ENCODE peak calls at places on chromosomes 4 and X, in seven cellular contexts. F is SK-N-SH, R is K562, Q is HepG2, C is H1, G is HCT116, O is GM12878. M is an unnamed sample.

GRCh38 chr4:112371361-112371760 is 74.2 kb downstream of the ALPK1 start:
- DNase-seq in F (no peak), R (no peak), Q (no peak), C (no peak), G (no peak), O (no peak), M (no peak)

GRCh38 chr4:120443111-120443510 is 376.5 kb upstream of the MAD2L1 start:
- DNase-seq in F (no peak), R (no peak), Q (no peak), C (no peak), G (no peak), O (no peak), M (no peak)

GRCh38 chr4:169663894-169664293 is 43.5 kb downstream of the CLCN3 start:
- DNase-seq in F (no peak), R (no peak), Q (peak), C (no peak), G (no peak), O (no peak), M (no peak)

GRCh38 chr4:54840992-54841768 is 183.4 kb downstream of the KIT start:
- DNase-seq in F (peak), R (peak), Q (no peak), C (no peak), G (no peak), O (no peak), M (no peak)

GRCh38 chrX:24506082-24506481 is 41.0 kb downstream of the PDK3 start:
- DNase-seq in F (no peak), R (peak), Q (no peak), C (no peak), G (no peak), O (peak), M (no peak)

GRCh38 chrX:2933125-2933900 is 4.2 kb upstream of the ARSD start:
- DNase-seq in F (no peak), R (no peak), Q (no peak), C (no peak), G (no peak), O (no peak), M (no peak)

GRCh38 chrX:18722500-18723071 is 15.1 kb downstream of the PPEF1 start:
- DNase-seq in F (no peak), R (no peak), Q (no peak), C (no peak), G (no peak), O (no peak), M (no peak)

GRCh38 chr4:152165851-152166250 is 370.0 kb downstream of the FBXW7 start:
- DNase-seq in F (no peak), R (no peak), Q (no peak), C (no peak), G (no peak), O (no peak), M (no peak)

GRCh38 chr4:186979966-186980745 is 256.5 kb upstream of the FAT1 start:
- DNase-seq in F (no peak), R (no peak), Q (no peak), C (no peak), G (no peak), O (no peak), M (no peak)

GRCh38 chr4:140078366-140078765 is 75.6 kb downstream of the MAML3 start:
- DNase-seq in F (no peak), R (no peak), Q (no peak), C (no peak), G (no peak), O (no peak), M (no peak)

GRCh38 chr4:39353478-39354177 is 12.5 kb downstream of the RFC1 start:
- DNase-seq in F (peak), R (no peak), Q (no peak), C (no peak), G (no peak), O (peak), M (no peak)

GRCh38 chr4:39362827-39363226 is 3.3 kb downstream of the RFC1 start:
- DNase-seq in F (no peak), R (no peak), Q (no peak), C (no peak), G (no peak), O (no peak), M (no peak)

GRCh38 chr4:39354178-39354503 is 12.0 kb downstream of the RFC1 start:
- DNase-seq in F (no peak), R (no peak), Q (no peak), C (no peak), G (no peak), O (no peak), M (no peak)

DNA sequence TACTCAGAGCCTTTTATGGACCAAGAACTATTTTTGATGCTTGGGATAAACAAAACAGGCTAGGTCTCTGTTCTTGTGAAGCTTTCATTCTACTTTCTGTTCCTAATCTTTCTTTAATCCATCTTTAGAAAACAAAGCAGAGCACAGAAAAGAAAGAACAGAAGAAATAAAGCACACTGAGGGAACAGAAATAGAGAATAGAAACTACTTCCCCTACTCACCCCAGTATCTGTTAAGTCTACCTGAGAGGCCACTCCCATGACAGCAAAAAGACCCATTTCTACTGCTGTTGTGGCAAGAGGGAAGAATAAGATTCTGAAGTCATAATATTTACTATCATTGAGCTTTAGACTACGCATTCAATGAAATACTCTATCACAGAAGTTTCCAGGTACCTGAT is 9.2 kb downstream of the RFC1 start:
- DNase-seq in F (no peak), R (no peak), Q (no peak), C (no peak), G (no peak), O (no peak), M (no peak)
- TF ChIP-seq SIN3A in F (no peak), R (no peak), Q (no peak), C (no peak), G (no peak), O (no peak), M (no peak)

DNA sequence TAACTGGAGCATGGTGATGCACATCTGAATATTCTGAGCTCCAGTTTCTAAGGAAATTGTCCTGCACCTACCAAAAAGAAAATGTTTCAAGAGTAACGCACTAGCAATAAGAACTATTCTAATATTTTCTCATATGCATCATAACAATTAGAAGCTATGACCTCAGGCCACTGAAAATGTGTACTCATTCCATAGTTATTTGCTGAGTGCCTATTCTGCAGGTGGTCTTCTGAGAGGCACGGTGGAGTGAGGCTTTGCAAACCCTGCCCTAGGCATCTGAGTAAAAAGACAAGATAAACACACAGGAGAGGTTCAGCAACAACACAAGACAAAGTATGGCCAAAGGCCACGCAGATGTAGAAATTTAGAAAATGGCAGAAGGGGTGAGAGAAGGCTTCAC is 23.7 kb downstream of the SLC10A6 start:
- DNase-seq in F (no peak), R (no peak), Q (no peak), C (no peak), G (no peak), O (no peak), M (no peak)
- TF ChIP-seq SIN3A in F (no peak), R (no peak), Q (no peak), C (no peak), G (no peak), O (no peak), M (no peak)

GRCh38 chrX:130555341-130555740 is 153.6 kb downstream of the RBMX2 start:
- DNase-seq in F (peak), R (no peak), Q (no peak), C (no peak), G (no peak), O (no peak), M (no peak)
- TF ChIP-seq SIN3A in F (no peak), R (no peak), Q (no peak), C (no peak), G (no peak), O (no peak), M (no peak)

GRCh38 chrX:115958687-115959359 is 211.7 kb upstream of the AGTR2 start:
- DNase-seq in F (peak), R (no peak), Q (no peak), C (no peak), G (no peak), O (no peak), M (no peak)

GRCh38 chrX:115957862-115958490 is 212.6 kb upstream of the AGTR2 start:
- DNase-seq in F (peak), R (peak), Q (peak), C (no peak), G (no peak), O (no peak), M (no peak)

DNA sequence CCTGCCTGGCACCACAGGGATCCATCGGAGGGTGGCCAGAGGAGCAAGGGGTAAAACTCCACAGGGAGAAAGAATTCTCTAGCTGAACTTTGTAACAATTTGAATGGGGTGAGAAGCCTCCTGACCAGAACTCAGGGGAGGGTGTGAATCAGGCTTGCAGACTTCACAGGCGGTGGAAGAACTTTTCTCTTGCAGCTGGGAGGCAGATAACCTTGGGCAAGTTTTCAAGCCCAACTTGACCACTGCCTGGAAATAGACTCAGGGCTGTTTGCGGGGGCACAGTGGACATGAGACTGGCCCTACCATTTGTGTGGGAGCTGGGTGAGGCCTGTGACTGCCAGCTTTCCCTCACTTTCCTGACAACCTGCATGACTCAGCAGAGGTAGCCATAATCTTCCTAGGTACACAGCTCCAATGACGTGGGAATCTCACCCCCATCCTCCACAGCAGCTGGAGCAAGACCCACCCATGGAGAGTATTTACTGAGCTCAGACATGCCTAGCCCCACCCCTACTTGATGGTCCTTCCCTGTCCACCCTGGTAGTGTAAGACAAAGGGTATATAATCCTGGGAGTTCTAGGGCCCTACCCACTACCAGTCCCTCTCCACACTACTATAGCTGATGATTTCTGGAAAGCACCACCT is 210.0 kb upstream of the AGTR2 start:
- DNase-seq in F (no peak), R (no peak), Q (no peak), C (no peak), G (no peak), O (no peak), M (no peak)
- TF ChIP-seq SIN3A in F (no peak), R (no peak), Q (no peak), C (no peak), G (no peak), O (no peak), M (no peak)

DNA sequence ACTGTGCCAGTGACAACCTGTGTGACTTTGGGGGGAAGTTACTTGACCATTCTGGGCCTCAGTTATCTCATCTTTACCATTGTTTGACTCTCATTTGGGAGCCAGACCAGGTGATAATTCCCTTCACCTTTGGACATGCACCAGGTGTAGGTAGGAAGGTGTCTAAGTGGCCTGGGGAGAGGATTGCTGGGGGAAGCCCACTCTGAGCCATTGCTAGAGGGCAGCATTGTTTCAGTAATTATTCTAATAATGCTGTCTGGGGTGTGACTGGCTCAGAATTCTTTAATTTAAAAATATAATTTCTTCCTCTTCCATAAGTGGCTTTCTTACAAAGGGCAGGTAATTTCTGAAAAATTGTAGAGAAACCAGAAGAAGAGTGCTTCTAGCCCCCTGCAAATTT is 104.3 kb downstream of the RTL9 start:
- DNase-seq in F (no peak), R (no peak), Q (no peak), C (no peak), G (no peak), O (no peak), M (no peak)
- TF ChIP-seq SIN3A in F (no peak), R (no peak), Q (no peak), C (no peak), G (no peak), O (no peak), M (no peak)

DNA sequence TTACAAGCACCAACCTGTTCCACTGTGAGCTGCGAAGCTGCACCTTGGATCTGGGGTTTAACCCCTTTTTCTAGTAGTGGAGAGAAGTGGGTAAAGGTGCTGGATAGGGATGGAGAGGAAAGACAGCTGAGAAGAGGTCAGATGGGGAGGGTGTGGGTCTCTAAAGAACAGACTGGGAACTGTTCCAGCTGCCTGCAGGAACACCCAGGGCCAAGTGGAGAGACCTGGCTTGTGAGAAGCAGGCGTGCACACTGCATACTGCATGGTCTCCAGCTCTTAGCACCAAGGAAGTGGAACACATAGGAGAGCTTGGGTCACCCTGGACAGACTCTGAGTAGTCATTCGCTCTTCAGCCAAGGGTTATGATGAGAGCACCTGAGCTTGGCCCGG is 16.1 kb downstream of the BCOR start:
- DNase-seq in F (no peak), R (no peak), Q (no peak), C (no peak), G (no peak), O (no peak), M (no peak)
- TF ChIP-seq SIN3A in F (no peak), R (no peak), Q (no peak), C (no peak), G (no peak), O (no peak), M (no peak)

DNA sequence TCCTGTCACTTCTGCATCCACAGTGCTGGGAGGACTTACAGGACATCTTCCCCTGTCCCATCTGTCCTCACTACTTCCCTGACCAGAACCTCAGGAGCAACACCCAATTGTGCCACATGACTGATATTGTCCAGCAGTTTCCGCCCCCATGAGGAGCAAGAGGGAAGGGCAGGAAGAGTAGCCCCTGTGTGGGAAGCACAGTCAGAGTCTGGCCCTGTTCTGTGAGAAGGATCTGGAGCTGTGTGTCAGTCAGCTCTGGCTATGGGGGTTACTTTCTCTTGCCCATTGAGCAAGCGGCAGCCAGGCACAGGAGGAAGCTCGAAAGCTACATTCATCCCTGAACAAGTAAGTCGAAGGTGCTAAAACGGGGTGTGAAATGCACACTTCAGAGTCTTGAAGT is 14.8 kb upstream of the TRIM60 start:
- DNase-seq in F (peak), R (peak), Q (peak), C (peak), G (peak), O (no peak), M (no peak)
- TF ChIP-seq SIN3A in F (no peak), R (no peak), Q (no peak), C (no peak), G (no peak), O (no peak), M (no peak)

GRCh38 chr4:89152972-89153371 is 41.6 kb downstream of the TIGD2 start:
- DNase-seq in F (no peak), R (no peak), Q (no peak), C (no peak), G (no peak), O (no peak), M (no peak)
- TF ChIP-seq SIN3A in F (no peak), R (no peak), Q (no peak), C (no peak), G (no peak), O (no peak), M (no peak)

GRCh38 chr4:142128529-142128928 is 492.1 kb downstream of the IL15 start:
- DNase-seq in F (no peak), R (no peak), Q (no peak), C (no peak), G (no peak), O (no peak), M (no peak)
- TF ChIP-seq SIN3A in F (no peak), R (no peak), Q (no peak), C (no peak), G (no peak), O (no peak), M (no peak)